ENCODE peak calls at places on chromosome 4, in four cellular contexts. Q is hypothalamus, V is NCI-H2081, F is endothelial cell. D is an unnamed sample.

GRCh38 chr4:85842540-85842939 is 367.6 kb downstream of the ARHGAP24 start:
- DNase-seq in Q (peak; percentile 22), F (no peak), V (peak; percentile 54), D (no peak)

GRCh38 chr4:147709999-147710398 is 21.9 kb upstream of the ARHGAP10 start:
- DNase-seq in F (no peak), Q (no peak), V (no peak), D (no peak)

GRCh38 chr4:95362906-95363578 is 185.7 kb downstream of the UNC5C start:
- DNase-seq in V (peak; percentile 29), F (peak; percentile 19), Q (no peak), D (no peak)

GRCh38 chr4:165096776-165097175 is 15.9 kb downstream of the TMEM192 start:
- DNase-seq in F (no peak), Q (no peak), V (peak; percentile 8), D (no peak)

GRCh38 chr4:81688085-81688484 is 216.4 kb upstream of the RASGEF1B start:
- DNase-seq in F (no peak), Q (no peak), V (no peak), D (no peak)

GRCh38 chr4:102789317-102789717 is 28.5 kb upstream of the MANBA start:
- DNase-seq in V (no peak), F (no peak), Q (no peak), D (no peak)

GRCh38 chr4:150415213-150415612 is 166.7 kb upstream of the MAB21L2 start:
- DNase-seq in F (no peak), V (no peak), Q (no peak), D (no peak)

GRCh38 chr4:99736846-99737245 is 79.2 kb upstream of the C4orf54 start:
- DNase-seq in V (no peak), F (no peak), Q (no peak), D (no peak)

GRCh38 chr4:141548791-141549190 is 87.6 kb upstream of the IL15 start:
- DNase-seq in F (no peak), Q (no peak), V (no peak), D (no peak)

GRCh38 chr4:76589872-76590846 is 155.1 kb downstream of the SHROOM3 start:
- DNase-seq in F (peak; percentile 53), V (no peak), Q (no peak), D (peak; percentile 55)

GRCh38 chr4:80243274-80244018 is 23.0 kb upstream of the FGF5 start:
- DNase-seq in Q (no peak), V (peak; percentile 71), F (no peak), D (no peak)

GRCh38 chr4:78162821-78163220 is 105.7 kb downstream of the FRAS1 start:
- DNase-seq in F (no peak), Q (no peak), V (no peak), D (no peak)

GRCh38 chr4:176034936-176035335 is 30.7 kb upstream of the WDR17 start:
- DNase-seq in F (no peak), V (no peak), Q (no peak), D (no peak)

GRCh38 chr4:147456706-147457105 is 24.2 kb upstream of the EDNRA start:
- DNase-seq in F (no peak), V (no peak), Q (no peak), D (no peak)

D was measured in HuH-7.5.